ENCODE peak calls at places on chromosome 1, in seven cellular contexts. C is stromal cell of bone marrow, J is EH, X is psoas muscle, U is Caki2, Q is neural progenitor cell, H is islet precursor cell. G is an unnamed sample.

GRCh38 chr1:245807306-245807705 is 652.5 kb downstream of the KIF26B start:
- DNase-seq in C (no peak), J (no peak), X (no peak), U (no peak), Q (no peak), H (peak), G (no peak)

GRCh38 chr1:201683397-201683796 is 144.5 kb downstream of the NAV1 start:
- DNase-seq in C (no peak), J (no peak), X (no peak), U (no peak), Q (no peak), H (no peak), G (no peak)

GRCh38 chr1:202130816-202131522 is 8.3 kb downstream of the GPR37L1 start:
- DNase-seq in C (no peak), J (no peak), X (no peak), U (no peak), Q (no peak), H (no peak), G (no peak)

GRCh38 chr1:36911631-36912364 is 122.5 kb downstream of the GRIK3 start:
- DNase-seq in C (no peak), J (no peak), X (no peak), U (no peak), Q (no peak), H (no peak), G (no peak)

GRCh38 chr1:235063068-235063765 is 65.4 kb downstream of the TOMM20 start:
- DNase-seq in C (no peak), J (peak), X (no peak), U (no peak), Q (no peak), H (no peak), G (no peak)

GRCh38 chr1:116962976-116963639 is 38.5 kb upstream of the CD101 start:
- DNase-seq in C (no peak), J (no peak), X (no peak), U (no peak), Q (no peak), H (no peak), G (no peak)

GRCh38 chr1:161185282-161185682 is 8.0 kb upstream of the B4GALT3 start:
- DNase-seq in C (peak), J (peak), X (peak), U (no peak), Q (no peak), H (no peak), G (peak)

GRCh38 chr1:40187399-40187798 is 26.2 kb downstream of the RLF start:
- DNase-seq in C (no peak), J (peak), X (no peak), U (no peak), Q (no peak), H (no peak), G (no peak)

GRCh38 chr1:116232989-116233514 is 121.9 kb downstream of the MAB21L3 start:
- DNase-seq in C (no peak), J (no peak), X (no peak), U (no peak), Q (peak), H (no peak), G (peak)

GRCh38 chr1:101200513-101200912 is 36.3 kb upstream of the S1PR1 start:
- DNase-seq in C (peak), J (peak), X (no peak), U (no peak), Q (no peak), H (peak), G (peak)

GRCh38 chr1:245166471-245166885 is 11.7 kb downstream of the KIF26B start:
- DNase-seq in C (no peak), J (peak), X (no peak), U (no peak), Q (no peak), H (peak), G (no peak)

GRCh38 chr1:12177999-12178441 is 11.2 kb downstream of the TNFRSF1B start:
- DNase-seq in C (peak), J (peak), X (peak), U (peak), Q (no peak), H (no peak), G (peak)

GRCh38 chr1:26541816-26542711 is 12.5 kb downstream of the RPS6KA1 start:
- DNase-seq in C (peak), J (peak), X (peak), U (no peak), Q (peak), H (peak), G (peak)

G was measured in SJCRH30.